ENCODE peak calls at places on chromosomes 2 and 18, in seven cellular contexts. O, L, P, U, J, A and N are unnamed samples.

GRCh38 chr2:51662187-51662586 is 630.3 kb upstream of the NRXN1 start:
- DNase-seq in O (no peak), J (no peak), L (no peak), P (no peak), U (no peak), A (no peak), N (no peak)

GRCh38 chr2:189157431-189157830 is 22.1 kb downstream of the COL5A2 start:
- DNase-seq in A (no peak), J (no peak), U (no peak), L (no peak), P (no peak), O (no peak), N (no peak)

GRCh38 chr18:57095884-57096283 is 51.0 kb upstream of the BOD1L2 start:
- DNase-seq in P (no peak), A (no peak), U (no peak), J (no peak), L (peak), O (no peak), N (no peak)

GRCh38 chr18:7585272-7585670 is 18.2 kb downstream of the PTPRM start:
- DNase-seq in U (no peak), A (no peak), L (no peak), O (no peak), J (no peak), P (no peak), N (no peak)

GRCh38 chr2:144547512-144547911 is 27.6 kb upstream of the ZEB2 start:
- DNase-seq in A (no peak), U (no peak), O (no peak), J (no peak), P (no peak), L (no peak), N (no peak)

GRCh38 chr2:203603451-203604389 is 68.6 kb upstream of the RAPH1 start:
- DNase-seq in J (no peak), P (no peak), U (no peak), A (no peak), L (no peak), O (no peak), N (no peak)

GRCh38 chr2:2456721-2457120 is 125.6 kb upstream of the MYT1L start:
- DNase-seq in L (no peak), P (no peak), A (no peak), J (no peak), O (no peak), U (no peak), N (no peak)

GRCh38 chr18:79720359-79720733 is 40.7 kb downstream of the CTDP1 start:
- DNase-seq in P (no peak), J (no peak), O (no peak), L (no peak), A (no peak), U (no peak), N (no peak)

GRCh38 chr2:21837561-21837960 is 713.8 kb downstream of the TDRD15 start:
- DNase-seq in P (no peak), U (no peak), L (no peak), O (no peak), J (no peak), A (no peak), N (no peak)

GRCh38 chr18:57438669-57439616 is 3.8 kb downstream of the ONECUT2 start:
- DNase-seq in L (no peak), J (no peak), A (no peak), O (no peak), U (no peak), P (no peak), N (no peak)

GRCh38 chr2:235366847-235367246 is 127.0 kb upstream of the AGAP1 start:
- DNase-seq in O (no peak), U (no peak), L (no peak), A (no peak), J (no peak), P (no peak), N (no peak)